ENCODE peak calls at places on chromosomes 11 and 22, in seven cellular contexts. Y, N, K, U, M, Z and J are unnamed samples.
A peak's percentile ranks its signal among the peaks of the same experiment; 100 is the strongest.

GRCh38 chr22:32623943-32624342 is 149.3 kb downstream of the FBXO7 start:
- DNase-seq in Y (peak; percentile 84), N (no peak), K (no peak), U (peak; percentile 80), M (peak; percentile 70), Z (peak; percentile 12), J (no peak)

GRCh38 chr22:32617271-32617670 is 142.7 kb downstream of the FBXO7 start:
- DNase-seq in Y (peak; percentile 50), N (peak; percentile 31), K (no peak), U (peak; percentile 46), M (peak; percentile 72), Z (no peak), J (no peak)

GRCh38 chr22:46937185-46937584 is 174.7 kb downstream of the TBC1D22A start:
- DNase-seq in Y (no peak), N (no peak), K (no peak), U (no peak), M (no peak), Z (peak; percentile 13), J (no peak)

GRCh38 chr11:109423114-109423859 is 1.3 kb downstream of the C11orf87 start:
- DNase-seq in Y (peak; percentile 54), N (no peak), K (no peak), U (no peak), M (peak; percentile 36), Z (no peak), J (peak; percentile 1)

GRCh38 chr22:45877651-45878050 is 99.3 kb downstream of the WNT7B start:
- DNase-seq in Y (no peak), N (no peak), K (no peak), U (no peak), M (no peak), Z (no peak), J (no peak)

GRCh38 chr11:61756452-61757212 is 4.2 kb downstream of the MYRF start:
- DNase-seq in Y (peak; percentile 82), N (no peak), K (no peak), U (no peak), M (peak; percentile 56), Z (peak; percentile 94), J (peak; percentile 14)

GRCh38 chr11:766941-767210 is 10.4 kb downstream of the GATD1 start:
- DNase-seq in Y (no peak), N (no peak), K (no peak), U (no peak), M (no peak), Z (no peak), J (no peak)

GRCh38 chr22:17807571-17808410 is 33.5 kb upstream of the BID start:
- DNase-seq in Y (no peak), N (no peak), K (no peak), U (no peak), M (peak; percentile 64), Z (no peak), J (no peak)

GRCh38 chr11:45922425-45923082 is at the start of gene LARGE2:
- DNase-seq in Y (no peak), N (no peak), K (no peak), U (no peak), M (no peak), Z (no peak), J (no peak)

GRCh38 chr11:133814588-133814987 is 30.7 kb downstream of the SPATA19 start:
- DNase-seq in Y (no peak), N (no peak), K (no peak), U (no peak), M (no peak), Z (no peak), J (no peak)

GRCh38 chr11:60345489-60345888 is 18.4 kb downstream of the MS4A6E start:
- DNase-seq in Y (peak; percentile 14), N (no peak), K (no peak), U (no peak), M (peak; percentile 45), Z (peak; percentile 8), J (peak; percentile 54)

GRCh38 chr22:32603651-32604540 is 129.3 kb downstream of the FBXO7 start:
- DNase-seq in Y (no peak), N (peak; percentile 47), K (no peak), U (no peak), M (no peak), Z (no peak), J (no peak)

GRCh38 chr22:35838849-35839646 is 121.4 kb downstream of the APOL5 start:
- DNase-seq in Y (peak; percentile 82), N (no peak), K (no peak), U (no peak), M (peak; percentile 80), Z (peak; percentile 45), J (peak; percentile 52)

GRCh38 chr11:76337469-76337868 is 43.5 kb downstream of the THAP12 start:
- DNase-seq in Y (no peak), N (no peak), K (no peak), U (no peak), M (no peak), Z (no peak), J (no peak)

GRCh38 chr11:121299417-121299816 is 6.8 kb downstream of the SC5D start:
- DNase-seq in Y (no peak), N (no peak), K (no peak), U (no peak), M (no peak), Z (no peak), J (no peak)

GRCh38 chr22:31089101-31090100 is 8.3 kb downstream of the SMTN start:
- DNase-seq in Y (peak; percentile 36), N (no peak), K (no peak), U (no peak), M (peak; percentile 59), Z (no peak), J (peak; percentile 34)

GRCh38 chr22:20766530-20766929 is 7.4 kb upstream of the SERPIND1 start:
- DNase-seq in Y (no peak), N (no peak), K (no peak), U (no peak), M (no peak), Z (no peak), J (no peak)

GRCh38 chr11:1160231-1161101 is 2.7 kb downstream of the MUC5AC start:
- DNase-seq in Y (no peak), N (no peak), K (no peak), U (no peak), M (no peak), Z (no peak), J (no peak)

GRCh38 chr11:96464695-96465307 is 75.0 kb downstream of the JRKL start:
- DNase-seq in Y (peak; percentile 65), N (peak; percentile 79), K (no peak), U (peak; percentile 11), M (peak; percentile 76), Z (peak; percentile 68), J (peak; percentile 64)

GRCh38 chr22:39277135-39277607 is 32.4 kb upstream of the PDGFB start:
- DNase-seq in Y (peak; percentile 83), N (no peak), K (no peak), U (no peak), M (peak; percentile 96), Z (no peak), J (no peak)

GRCh38 chr11:6812391-6813005 is 13.0 kb upstream of the OR6A2 start:
- DNase-seq in Y (peak; percentile 50), N (peak; percentile 33), K (no peak), U (no peak), M (peak; percentile 51), Z (peak; percentile 48), J (peak; percentile 48)

GRCh38 chr11:61626580-61627380 is 45.9 kb upstream of the SYT7 start:
- DNase-seq in Y (no peak), N (no peak), K (no peak), U (no peak), M (peak; percentile 66), Z (peak; percentile 34), J (no peak)

GRCh38 chr11:34792814-34793241 is 123.4 kb downstream of the APIP start:
- DNase-seq in Y (no peak), N (peak; percentile 84), K (no peak), U (no peak), M (no peak), Z (peak; percentile 12), J (peak; percentile 89)